ENCODE peak calls at places on chromosomes 16 and 17, in nine cellular contexts. One of them, this sample, is unnamed.
A peak's percentile ranks its signal among the peaks of the same experiment; 100 is the strongest.

GRCh38 chr16:8720080-8720966 is 45.9 kb downstream of the ABAT start:
- DNase-seq in glomerular endothelial cell: no peak
- DNase-seq in RWPE1: no peak
- DNase-seq in GM03348: no peak
- DNase-seq in H1: peak; percentile 59
- DNase-seq in AG20443: no peak
- DNase-seq in AG04449: no peak
- DNase-seq in NCI-H1092: peak; percentile 94
- DNase-seq in effector CD4-positive, alpha-beta T cell: no peak
- DNase-seq in this sample: no peak

GRCh38 chr16:84088695-84089395 is 27.9 kb downstream of the MBTPS1 start:
- DNase-seq in effector CD4-positive, alpha-beta T cell: peak; percentile 21
- DNase-seq in AG04449: no peak
- DNase-seq in AG20443: no peak
- DNase-seq in GM03348: no peak
- DNase-seq in NCI-H1092: no peak
- DNase-seq in RWPE1: no peak
- DNase-seq in glomerular endothelial cell: no peak
- DNase-seq in H1: no peak
- DNase-seq in this sample: no peak

GRCh38 chr16:70391881-70392481 is 45.3 kb downstream of the DDX19A start:
- DNase-seq in AG04449: no peak
- DNase-seq in H1: no peak
- DNase-seq in GM03348: peak; percentile 91
- DNase-seq in glomerular endothelial cell: no peak
- DNase-seq in NCI-H1092: no peak
- DNase-seq in effector CD4-positive, alpha-beta T cell: no peak
- DNase-seq in RWPE1: peak; percentile 61
- DNase-seq in AG20443: peak; percentile 95
- DNase-seq in this sample: no peak

GRCh38 chr16:72952404-72953301 is 95.3 kb downstream of the ZFHX3 start:
- DNase-seq in effector CD4-positive, alpha-beta T cell: no peak
- DNase-seq in NCI-H1092: no peak
- DNase-seq in GM03348: peak; percentile 66
- DNase-seq in glomerular endothelial cell: no peak
- DNase-seq in RWPE1: no peak
- DNase-seq in AG20443: peak; percentile 65
- DNase-seq in H1: no peak
- DNase-seq in AG04449: peak; percentile 62
- DNase-seq in this sample: no peak

GRCh38 chr17:11705111-11705510 is 106.8 kb downstream of the DNAH9 start:
- DNase-seq in H1: no peak
- DNase-seq in glomerular endothelial cell: no peak
- DNase-seq in AG20443: no peak
- DNase-seq in AG04449: no peak
- DNase-seq in RWPE1: peak; percentile 9
- DNase-seq in GM03348: no peak
- DNase-seq in effector CD4-positive, alpha-beta T cell: no peak
- DNase-seq in NCI-H1092: no peak
- DNase-seq in this sample: no peak

GRCh38 chr17:80872999-80873951 is 118.4 kb upstream of the CHMP6 start:
- DNase-seq in effector CD4-positive, alpha-beta T cell: no peak
- DNase-seq in H1: no peak
- DNase-seq in GM03348: no peak
- DNase-seq in AG20443: peak; percentile 61
- DNase-seq in glomerular endothelial cell: no peak
- DNase-seq in AG04449: no peak
- DNase-seq in NCI-H1092: no peak
- DNase-seq in RWPE1: no peak
- DNase-seq in this sample: peak; percentile 75

GRCh38 chr16:73131153-73131862 is 83.4 kb upstream of the ZFHX3 start:
- DNase-seq in glomerular endothelial cell: no peak
- DNase-seq in H1: no peak
- DNase-seq in effector CD4-positive, alpha-beta T cell: no peak
- DNase-seq in GM03348: no peak
- DNase-seq in RWPE1: no peak
- DNase-seq in AG04449: no peak
- DNase-seq in AG20443: no peak
- DNase-seq in NCI-H1092: no peak
- DNase-seq in this sample: no peak

GRCh38 chr17:19380551-19381284 is 2.4 kb downstream of the MAPK7 start:
- DNase-seq in GM03348: no peak
- DNase-seq in AG20443: no peak
- DNase-seq in H1: no peak
- DNase-seq in AG04449: no peak
- DNase-seq in glomerular endothelial cell: no peak
- DNase-seq in effector CD4-positive, alpha-beta T cell: no peak
- DNase-seq in RWPE1: no peak
- DNase-seq in NCI-H1092: no peak
- DNase-seq in this sample: no peak

GRCh38 chr16:11085025-11085485 is 140.7 kb downstream of the CLEC16A start:
- DNase-seq in effector CD4-positive, alpha-beta T cell: no peak
- DNase-seq in AG20443: no peak
- DNase-seq in H1: no peak
- DNase-seq in GM03348: no peak
- DNase-seq in RWPE1: no peak
- DNase-seq in NCI-H1092: no peak
- DNase-seq in AG04449: no peak
- DNase-seq in glomerular endothelial cell: no peak
- DNase-seq in this sample: no peak

GRCh38 chr17:1158879-1159278 is 20.9 kb downstream of the ABR start:
- DNase-seq in AG04449: peak; percentile 50
- DNase-seq in RWPE1: no peak
- DNase-seq in effector CD4-positive, alpha-beta T cell: no peak
- DNase-seq in H1: no peak
- DNase-seq in NCI-H1092: no peak
- DNase-seq in GM03348: no peak
- DNase-seq in AG20443: no peak
- DNase-seq in glomerular endothelial cell: no peak
- DNase-seq in this sample: no peak

GRCh38 chr17:81931189-81931556 is 3.6 kb upstream of the MAFG start:
- DNase-seq in effector CD4-positive, alpha-beta T cell: no peak
- DNase-seq in AG20443: no peak
- DNase-seq in GM03348: no peak
- DNase-seq in glomerular endothelial cell: no peak
- DNase-seq in AG04449: no peak
- DNase-seq in NCI-H1092: no peak
- DNase-seq in H1: no peak
- DNase-seq in RWPE1: no peak
- DNase-seq in this sample: no peak

GRCh38 chr16:55502801-55503366 is 6.0 kb upstream of the LPCAT2 start:
- DNase-seq in NCI-H1092: peak; percentile 93
- DNase-seq in effector CD4-positive, alpha-beta T cell: no peak
- DNase-seq in RWPE1: peak; percentile 34
- DNase-seq in H1: no peak
- DNase-seq in AG20443: no peak
- DNase-seq in GM03348: peak; percentile 56
- DNase-seq in glomerular endothelial cell: no peak
- DNase-seq in AG04449: no peak
- DNase-seq in this sample: no peak

This sample was measured in iPS DF 19.7.